ENCODE peak calls at places on chromosomes 5 and 9, in seven cellular contexts. W is adrenal gland; C is right cardiac atrium; D is CD8-positive, alpha-beta T cell; Z is spleen; H is mammary epithelial cell; P is cardiac muscle cell. F is an unnamed sample.

GRCh38 chr9:82184524-82184923 is 196.0 kb downstream of the SPATA31D1 start:
- DNase-seq in W (no peak), C (no peak), D (no peak), Z (no peak), H (no peak), P (no peak), F (no peak)

GRCh38 chr5:133827001-133827400 is 141.4 kb downstream of the C5orf15 start:
- DNase-seq in W (no peak), C (no peak), D (no peak), Z (peak), H (no peak), P (no peak), F (peak)

GRCh38 chr9:136954270-136955083 is 2.4 kb downstream of the LCN12 start:
- DNase-seq in W (no peak), C (peak), D (peak), Z (peak), H (no peak), P (no peak), F (no peak)

GRCh38 chr5:29744618-29745017 is 1448.9 kb upstream of the CDH6 start:
- DNase-seq in W (no peak), C (no peak), D (no peak), Z (no peak), H (no peak), P (no peak), F (no peak)

GRCh38 chr5:93890657-93891056 is 149.3 kb upstream of the POU5F2 start:
- DNase-seq in W (no peak), C (no peak), D (no peak), Z (no peak), H (no peak), P (no peak), F (no peak)

GRCh38 chr5:159156839-159157238 is 52.5 kb downstream of the RNF145 start:
- DNase-seq in W (no peak), C (no peak), D (peak), Z (no peak), H (peak), P (peak), F (peak)

GRCh38 chr5:137218471-137218870 is 280.7 kb downstream of the SPOCK1 start:
- DNase-seq in W (peak), C (no peak), D (no peak), Z (no peak), H (peak), P (peak), F (peak)

GRCh38 chr5:81334304-81335061 is 33.1 kb downstream of the ZCCHC9 start:
- DNase-seq in W (no peak), C (peak), D (no peak), Z (no peak), H (no peak), P (peak), F (no peak)

GRCh38 chr9:83154087-83154736 is 91.3 kb upstream of the RASEF start:
- DNase-seq in W (no peak), C (no peak), D (no peak), Z (no peak), H (peak), P (peak), F (peak)

GRCh38 chr5:52810426-52810825 is 22.7 kb downstream of the ITGA1 start:
- DNase-seq in W (no peak), C (no peak), D (no peak), Z (no peak), H (no peak), P (no peak), F (no peak)

GRCh38 chr9:35904966-35905781 is 828 bp upstream of the HRCT1 start:
- DNase-seq in W (no peak), C (peak), D (no peak), Z (no peak), H (peak), P (no peak), F (no peak)

GRCh38 chr5:132773601-132774355 is 3.3 kb downstream of the SEPTIN8 start:
- DNase-seq in W (no peak), C (no peak), D (no peak), Z (no peak), H (no peak), P (no peak), F (no peak)

GRCh38 chr9:93678199-93679019 is 102.0 kb downstream of the PHF2 start:
- DNase-seq in W (peak), C (peak), D (no peak), Z (peak), H (no peak), P (no peak), F (no peak)

GRCh38 chr5:1429066-1429465 is 16.2 kb downstream of the SLC6A3 start:
- DNase-seq in W (no peak), C (no peak), D (no peak), Z (peak), H (no peak), P (no peak), F (no peak)

GRCh38 chr5:172429201-172429940 is 25.0 kb downstream of the SH3PXD2B start:
- DNase-seq in W (peak), C (peak), D (no peak), Z (no peak), H (no peak), P (peak), F (no peak)

GRCh38 chr9:89445801-89446228 is 52.1 kb downstream of the SEMA4D start:
- DNase-seq in W (no peak), C (no peak), D (no peak), Z (peak), H (no peak), P (no peak), F (no peak)

DNA sequence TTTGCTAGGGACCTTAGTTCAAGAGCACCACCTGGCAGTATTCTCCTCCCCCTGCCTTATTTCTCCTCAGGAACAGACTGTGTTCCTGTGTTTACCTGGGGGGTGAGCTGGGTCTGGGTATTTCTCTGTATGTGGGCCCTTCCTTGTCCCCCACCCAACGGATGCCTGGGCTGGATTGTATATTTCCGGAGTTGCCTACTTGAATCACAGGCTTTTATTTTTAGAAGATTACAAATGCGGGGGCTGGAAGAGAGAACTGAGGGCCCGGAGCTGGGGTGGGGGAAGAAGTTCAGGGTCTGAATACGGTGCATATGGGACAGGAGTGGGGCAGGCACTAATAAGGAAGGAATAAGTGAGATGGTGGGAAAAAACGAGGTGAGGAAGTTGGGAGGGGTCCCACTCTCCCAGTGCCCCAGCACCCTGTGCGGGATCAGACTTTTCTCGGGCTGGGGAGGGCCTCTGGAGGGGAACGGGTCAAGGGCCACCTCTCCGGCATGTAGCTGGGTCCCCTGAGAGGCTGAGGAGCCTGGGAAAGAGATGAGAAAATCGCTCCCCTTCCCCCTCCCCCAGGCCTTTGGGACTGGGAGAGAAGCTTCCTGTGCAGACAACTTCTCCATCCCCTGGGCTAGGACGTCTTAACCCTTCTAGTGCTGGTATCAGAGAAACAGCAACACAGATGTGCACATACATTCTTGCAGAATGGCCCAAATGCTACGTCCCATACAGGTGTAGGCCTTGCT is 42.1 kb downstream of the PCDH1 start:
- DNase-seq in W (no peak), C (no peak), D (no peak), Z (no peak), H (no peak), P (peak), F (no peak)
- H3K27ac ChIP-seq in W (no peak), C (peak), D (no peak), Z (no peak), H (no peak), P (no peak), F (no peak)

GRCh38 chr9:107286057-107286456 is 3.0 kb downstream of the RAD23B start:
- DNase-seq in W (no peak), C (no peak), D (no peak), Z (no peak), H (peak), P (peak), F (peak)
- H3K27ac ChIP-seq in W (no peak), C (no peak), D (no peak), Z (no peak), H (no peak), P (peak), F (peak)

DNA sequence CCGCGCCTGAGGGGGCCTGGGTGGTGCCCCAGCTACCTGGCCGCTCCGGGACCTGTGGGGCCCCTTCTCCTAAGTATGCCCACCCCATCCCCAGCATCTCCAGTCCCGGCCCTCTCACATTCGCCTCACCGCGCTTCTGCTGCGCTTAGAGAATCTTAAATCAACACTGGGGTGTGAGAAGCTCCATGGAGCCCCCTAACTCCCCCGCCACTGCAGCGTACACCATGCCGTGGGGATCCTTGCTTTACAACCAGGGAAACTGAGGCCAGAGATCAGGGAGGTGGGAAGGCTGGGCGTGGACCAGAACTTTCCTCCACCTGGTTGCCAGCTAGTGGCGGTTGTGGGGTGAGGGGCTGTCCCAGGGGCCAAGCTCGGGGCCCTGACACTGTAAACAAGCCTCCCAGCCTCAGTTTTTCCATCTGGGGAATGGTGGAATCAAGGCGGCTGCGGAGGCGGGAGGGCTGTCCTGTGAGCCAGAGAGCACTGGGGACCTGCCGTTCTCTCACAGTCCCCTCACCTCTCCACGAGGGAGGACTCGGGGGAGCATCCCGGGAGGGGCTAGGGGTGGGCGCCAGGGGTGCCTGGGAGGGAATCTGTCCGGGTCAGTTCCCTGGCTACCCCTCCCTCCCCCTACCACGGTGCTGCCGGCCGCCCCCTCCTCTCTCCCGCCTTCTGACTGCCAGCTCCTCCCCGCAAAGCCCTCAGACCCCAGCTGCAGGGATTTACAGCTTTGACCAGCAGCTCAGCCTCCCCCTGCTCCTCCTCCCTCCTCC is 161.2 kb downstream of the C9orf50 start:
- DNase-seq in W (no peak), C (no peak), D (no peak), Z (peak), H (no peak), P (no peak), F (no peak)
- H3K27ac ChIP-seq in W (no peak), C (peak), D (no peak), Z (peak), H (no peak), P (peak), F (no peak)

DNA sequence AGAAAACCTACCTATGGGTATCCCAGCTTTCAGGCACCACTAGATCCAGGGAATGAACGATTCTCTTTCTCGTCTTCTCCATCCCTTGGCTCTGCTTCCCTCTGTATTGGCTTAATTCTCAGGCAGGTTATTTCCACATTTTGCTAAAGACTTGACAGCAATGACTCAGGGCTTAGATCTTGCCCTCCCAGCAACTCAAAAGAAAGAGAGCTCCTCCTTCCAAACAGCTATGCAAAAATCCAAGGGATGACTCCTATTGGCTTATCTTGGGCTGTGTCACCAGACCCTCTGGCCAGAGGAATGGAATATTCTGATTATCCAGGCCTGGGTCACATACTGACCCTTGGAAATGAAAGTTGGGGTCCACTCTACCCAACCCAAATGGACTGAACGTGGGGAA is 270.2 kb downstream of the NTRK2 start:
- DNase-seq in W (no peak), C (no peak), D (no peak), Z (no peak), H (peak), P (no peak), F (no peak)
- H3K27ac ChIP-seq in W (no peak), C (no peak), D (no peak), Z (no peak), H (peak), P (no peak), F (no peak)

GRCh38 chr5:173785421-173785820 is 102.7 kb upstream of the CPEB4 start:
- DNase-seq in W (no peak), C (no peak), D (no peak), Z (no peak), H (no peak), P (no peak), F (no peak)
- H3K27ac ChIP-seq in W (no peak), C (no peak), D (no peak), Z (no peak), H (no peak), P (no peak), F (no peak)

F was measured in PC-9.